ENCODE peak calls at places on chromosomes 7 and 10, in seven cellular contexts. One of them, this sample, is unnamed.

GRCh38 chr10:114300036-114300645 is 61.1 kb downstream of the VWA2 start:
- DNase-seq in SJCRH30: no peak
- DNase-seq in heart left ventricle: no peak
- DNase-seq in suprapubic skin: peak; percentile 54
- DNase-seq in esophagus muscularis mucosa: no peak
- DNase-seq in effector memory CD4-positive, alpha-beta T cell: no peak
- DNase-seq in CD4-positive, CD25-positive, alpha-beta regulatory T cell: no peak
- DNase-seq in this sample: no peak

GRCh38 chr7:151309306-151309705 is 32.3 kb upstream of the NUB1 start:
- DNase-seq in SJCRH30: peak; percentile 28
- DNase-seq in heart left ventricle: no peak
- DNase-seq in suprapubic skin: no peak
- DNase-seq in esophagus muscularis mucosa: no peak
- DNase-seq in effector memory CD4-positive, alpha-beta T cell: no peak
- DNase-seq in CD4-positive, CD25-positive, alpha-beta regulatory T cell: no peak
- DNase-seq in this sample: no peak

GRCh38 chr10:100339236-100339635 is 7.8 kb upstream of the SCD start:
- DNase-seq in SJCRH30: no peak
- DNase-seq in heart left ventricle: no peak
- DNase-seq in suprapubic skin: no peak
- DNase-seq in esophagus muscularis mucosa: no peak
- DNase-seq in effector memory CD4-positive, alpha-beta T cell: no peak
- DNase-seq in CD4-positive, CD25-positive, alpha-beta regulatory T cell: no peak
- DNase-seq in this sample: no peak

GRCh38 chr7:76506081-76506440 is 4.3 kb upstream of the UPK3B start:
- DNase-seq in SJCRH30: peak; percentile 47
- DNase-seq in heart left ventricle: no peak
- DNase-seq in suprapubic skin: no peak
- DNase-seq in esophagus muscularis mucosa: no peak
- DNase-seq in effector memory CD4-positive, alpha-beta T cell: no peak
- DNase-seq in CD4-positive, CD25-positive, alpha-beta regulatory T cell: no peak
- DNase-seq in this sample: no peak

GRCh38 chr7:77685219-77685618 is 11.0 kb upstream of the RSBN1L start:
- DNase-seq in SJCRH30: no peak
- DNase-seq in heart left ventricle: no peak
- DNase-seq in suprapubic skin: no peak
- DNase-seq in esophagus muscularis mucosa: no peak
- DNase-seq in effector memory CD4-positive, alpha-beta T cell: no peak
- DNase-seq in CD4-positive, CD25-positive, alpha-beta regulatory T cell: no peak
- DNase-seq in this sample: no peak

GRCh38 chr10:131636841-131637724 is 263.7 kb upstream of the PPP2R2D start:
- DNase-seq in SJCRH30: no peak
- DNase-seq in heart left ventricle: no peak
- DNase-seq in suprapubic skin: no peak
- DNase-seq in esophagus muscularis mucosa: peak; percentile 70
- DNase-seq in effector memory CD4-positive, alpha-beta T cell: no peak
- DNase-seq in CD4-positive, CD25-positive, alpha-beta regulatory T cell: no peak
- DNase-seq in this sample: no peak

GRCh38 chr10:4315529-4315928 is 510.5 kb upstream of the AKR1E2 start:
- DNase-seq in SJCRH30: peak; percentile 37
- DNase-seq in heart left ventricle: peak; percentile 68
- DNase-seq in suprapubic skin: no peak
- DNase-seq in esophagus muscularis mucosa: no peak
- DNase-seq in effector memory CD4-positive, alpha-beta T cell: no peak
- DNase-seq in CD4-positive, CD25-positive, alpha-beta regulatory T cell: no peak
- DNase-seq in this sample: no peak

GRCh38 chr10:34959321-34959720 is 130.8 kb downstream of the CUL2 start:
- DNase-seq in SJCRH30: peak; percentile 45
- DNase-seq in heart left ventricle: no peak
- DNase-seq in suprapubic skin: no peak
- DNase-seq in esophagus muscularis mucosa: no peak
- DNase-seq in effector memory CD4-positive, alpha-beta T cell: no peak
- DNase-seq in CD4-positive, CD25-positive, alpha-beta regulatory T cell: no peak
- DNase-seq in this sample: no peak

GRCh38 chr10:8060010-8060703 is 5.7 kb downstream of the GATA3 start:
- DNase-seq in SJCRH30: no peak
- DNase-seq in heart left ventricle: no peak
- DNase-seq in suprapubic skin: no peak
- DNase-seq in esophagus muscularis mucosa: no peak
- DNase-seq in effector memory CD4-positive, alpha-beta T cell: peak; percentile 45
- DNase-seq in CD4-positive, CD25-positive, alpha-beta regulatory T cell: peak; percentile 92
- DNase-seq in this sample: peak; percentile 84

GRCh38 chr10:20714979-20715378 is 182.1 kb downstream of the NEBL start:
- DNase-seq in SJCRH30: no peak
- DNase-seq in heart left ventricle: no peak
- DNase-seq in suprapubic skin: no peak
- DNase-seq in esophagus muscularis mucosa: no peak
- DNase-seq in effector memory CD4-positive, alpha-beta T cell: no peak
- DNase-seq in CD4-positive, CD25-positive, alpha-beta regulatory T cell: no peak
- DNase-seq in this sample: no peak

GRCh38 chr7:120052884-120053382 is 220.0 kb upstream of the KCND2 start:
- DNase-seq in SJCRH30: no peak
- DNase-seq in heart left ventricle: no peak
- DNase-seq in suprapubic skin: peak; percentile 70
- DNase-seq in esophagus muscularis mucosa: no peak
- DNase-seq in effector memory CD4-positive, alpha-beta T cell: no peak
- DNase-seq in CD4-positive, CD25-positive, alpha-beta regulatory T cell: no peak
- DNase-seq in this sample: no peak

GRCh38 chr7:156240532-156240931 is 400.0 kb upstream of the RNF32 start:
- DNase-seq in SJCRH30: no peak
- DNase-seq in heart left ventricle: no peak
- DNase-seq in suprapubic skin: no peak
- DNase-seq in esophagus muscularis mucosa: peak; percentile 79
- DNase-seq in effector memory CD4-positive, alpha-beta T cell: no peak
- DNase-seq in CD4-positive, CD25-positive, alpha-beta regulatory T cell: no peak
- DNase-seq in this sample: no peak

GRCh38 chr7:132738254-132738653 is 162.0 kb upstream of the PLXNA4 start:
- DNase-seq in SJCRH30: no peak
- DNase-seq in heart left ventricle: no peak
- DNase-seq in suprapubic skin: no peak
- DNase-seq in esophagus muscularis mucosa: no peak
- DNase-seq in effector memory CD4-positive, alpha-beta T cell: no peak
- DNase-seq in CD4-positive, CD25-positive, alpha-beta regulatory T cell: no peak
- DNase-seq in this sample: no peak

GRCh38 chr10:113865896-113866295 is 11.4 kb downstream of the NHLRC2 start:
- DNase-seq in SJCRH30: no peak
- DNase-seq in heart left ventricle: no peak
- DNase-seq in suprapubic skin: no peak
- DNase-seq in esophagus muscularis mucosa: no peak
- DNase-seq in effector memory CD4-positive, alpha-beta T cell: no peak
- DNase-seq in CD4-positive, CD25-positive, alpha-beta regulatory T cell: no peak
- DNase-seq in this sample: no peak

GRCh38 chr7:107879400-107880035 is 11.5 kb upstream of the DLD start:
- DNase-seq in SJCRH30: peak; percentile 76
- DNase-seq in heart left ventricle: no peak
- DNase-seq in suprapubic skin: no peak
- DNase-seq in esophagus muscularis mucosa: no peak
- DNase-seq in effector memory CD4-positive, alpha-beta T cell: peak; percentile 27
- DNase-seq in CD4-positive, CD25-positive, alpha-beta regulatory T cell: peak; percentile 71
- DNase-seq in this sample: peak; percentile 61

GRCh38 chr10:117552156-117552620 is 9.6 kb downstream of the EMX2 start:
- DNase-seq in SJCRH30: no peak
- DNase-seq in heart left ventricle: no peak
- DNase-seq in suprapubic skin: no peak
- DNase-seq in esophagus muscularis mucosa: no peak
- DNase-seq in effector memory CD4-positive, alpha-beta T cell: no peak
- DNase-seq in CD4-positive, CD25-positive, alpha-beta regulatory T cell: no peak
- DNase-seq in this sample: no peak

GRCh38 chr10:31125789-31126188 is 94.1 kb upstream of the ZNF438 start:
- DNase-seq in SJCRH30: no peak
- DNase-seq in heart left ventricle: no peak
- DNase-seq in suprapubic skin: no peak
- DNase-seq in esophagus muscularis mucosa: no peak
- DNase-seq in effector memory CD4-positive, alpha-beta T cell: no peak
- DNase-seq in CD4-positive, CD25-positive, alpha-beta regulatory T cell: no peak
- DNase-seq in this sample: no peak

GRCh38 chr7:99733448-99733847 is 1.5 kb downstream of the CYP3A7 start:
- DNase-seq in SJCRH30: peak; percentile 36
- DNase-seq in heart left ventricle: no peak
- DNase-seq in suprapubic skin: no peak
- DNase-seq in esophagus muscularis mucosa: peak; percentile 64
- DNase-seq in effector memory CD4-positive, alpha-beta T cell: no peak
- DNase-seq in CD4-positive, CD25-positive, alpha-beta regulatory T cell: peak; percentile 20
- DNase-seq in this sample: no peak

GRCh38 chr7:156279635-156280034 is 360.9 kb upstream of the RNF32 start:
- DNase-seq in SJCRH30: no peak
- DNase-seq in heart left ventricle: no peak
- DNase-seq in suprapubic skin: no peak
- DNase-seq in esophagus muscularis mucosa: no peak
- DNase-seq in effector memory CD4-positive, alpha-beta T cell: no peak
- DNase-seq in CD4-positive, CD25-positive, alpha-beta regulatory T cell: no peak
- DNase-seq in this sample: no peak

GRCh38 chr7:139180700-139181311 is 50.2 kb upstream of the UBN2 start:
- DNase-seq in SJCRH30: no peak
- DNase-seq in heart left ventricle: no peak
- DNase-seq in suprapubic skin: no peak
- DNase-seq in esophagus muscularis mucosa: no peak
- DNase-seq in effector memory CD4-positive, alpha-beta T cell: no peak
- DNase-seq in CD4-positive, CD25-positive, alpha-beta regulatory T cell: no peak
- DNase-seq in this sample: no peak

GRCh38 chr10:29199344-29199743 is 89.5 kb upstream of the LYZL1 start:
- DNase-seq in SJCRH30: no peak
- DNase-seq in heart left ventricle: no peak
- DNase-seq in suprapubic skin: no peak
- DNase-seq in esophagus muscularis mucosa: no peak
- DNase-seq in effector memory CD4-positive, alpha-beta T cell: no peak
- DNase-seq in CD4-positive, CD25-positive, alpha-beta regulatory T cell: no peak
- DNase-seq in this sample: no peak

GRCh38 chr10:98088186-98088971 is 46.1 kb upstream of the R3HCC1L start:
- DNase-seq in SJCRH30: peak; percentile 53
- DNase-seq in heart left ventricle: peak; percentile 13
- DNase-seq in suprapubic skin: no peak
- DNase-seq in esophagus muscularis mucosa: no peak
- DNase-seq in effector memory CD4-positive, alpha-beta T cell: no peak
- DNase-seq in CD4-positive, CD25-positive, alpha-beta regulatory T cell: no peak
- DNase-seq in this sample: no peak
- H3K4me1 ChIP-seq in SJCRH30: no peaks in the 10 kb centered on the region
- H3K4me1 ChIP-seq in heart left ventricle: no peaks in the 10 kb centered on the region
- H3K4me1 ChIP-seq in suprapubic skin: no peaks in the 10 kb centered on the region
- H3K4me1 ChIP-seq in esophagus muscularis mucosa: no peaks in the 10 kb centered on the region
- H3K4me1 ChIP-seq in effector memory CD4-positive, alpha-beta T cell: no peaks in the 10 kb centered on the region
- H3K4me1 ChIP-seq in CD4-positive, CD25-positive, alpha-beta regulatory T cell: no peaks in the 10 kb centered on the region
- H3K4me1 ChIP-seq in this sample: no peaks in the 10 kb centered on the region

DNA sequence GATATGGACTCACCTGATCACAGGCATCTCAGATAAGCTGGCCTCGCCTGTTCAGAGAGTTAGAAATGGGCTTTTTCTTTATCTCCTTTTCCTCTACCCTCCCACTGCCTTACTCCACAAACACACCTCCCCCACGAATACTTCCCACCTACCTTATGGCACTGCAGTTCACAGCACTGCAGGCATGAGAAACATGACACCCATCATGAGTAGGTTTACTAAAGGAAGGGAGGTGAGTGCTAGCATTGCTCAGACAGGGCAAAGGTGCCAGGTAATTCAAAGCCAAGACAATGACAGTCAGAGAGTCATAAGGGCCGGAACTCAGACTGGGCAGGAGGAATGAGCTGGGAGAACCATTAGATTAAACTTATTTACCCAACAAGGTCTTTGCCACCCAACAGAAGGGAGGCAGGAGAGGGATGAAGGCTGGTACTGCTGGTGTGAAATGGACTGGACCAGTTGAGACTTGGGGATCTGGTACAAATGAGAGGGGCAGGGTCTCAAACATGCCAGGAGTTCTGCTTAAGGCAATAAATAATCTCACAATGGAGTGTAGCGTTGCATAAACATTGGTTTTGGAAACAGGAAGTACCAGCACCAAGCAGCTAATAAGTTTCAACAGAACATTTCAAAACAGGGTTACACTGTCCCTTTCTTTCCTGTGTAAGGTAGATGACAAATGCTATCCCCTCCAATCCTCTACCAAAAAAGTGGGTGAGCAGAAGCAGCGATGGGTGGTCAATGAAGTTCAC is 220.4 kb downstream of the FAM107B start:
- DNase-seq in SJCRH30: no peak
- DNase-seq in heart left ventricle: no peak
- DNase-seq in suprapubic skin: no peak
- DNase-seq in esophagus muscularis mucosa: no peak
- DNase-seq in effector memory CD4-positive, alpha-beta T cell: no peak
- DNase-seq in CD4-positive, CD25-positive, alpha-beta regulatory T cell: peak; percentile 50
- DNase-seq in this sample: no peak
- H3K4me1 ChIP-seq in SJCRH30: no peaks in the 10 kb centered on the region
- H3K4me1 ChIP-seq in heart left ventricle: no peaks in the 10 kb centered on the region
- H3K4me1 ChIP-seq in suprapubic skin: peaks cover 33% of the 10 kb centered on the region
- H3K4me1 ChIP-seq in esophagus muscularis mucosa: peaks cover 13% of the 10 kb centered on the region
- H3K4me1 ChIP-seq in effector memory CD4-positive, alpha-beta T cell: peaks cover 61% of the 10 kb centered on the region
- H3K4me1 ChIP-seq in CD4-positive, CD25-positive, alpha-beta regulatory T cell: peaks cover 100% of the 10 kb centered on the region
- H3K4me1 ChIP-seq in this sample: peaks cover 100% of the 10 kb centered on the region

DNA sequence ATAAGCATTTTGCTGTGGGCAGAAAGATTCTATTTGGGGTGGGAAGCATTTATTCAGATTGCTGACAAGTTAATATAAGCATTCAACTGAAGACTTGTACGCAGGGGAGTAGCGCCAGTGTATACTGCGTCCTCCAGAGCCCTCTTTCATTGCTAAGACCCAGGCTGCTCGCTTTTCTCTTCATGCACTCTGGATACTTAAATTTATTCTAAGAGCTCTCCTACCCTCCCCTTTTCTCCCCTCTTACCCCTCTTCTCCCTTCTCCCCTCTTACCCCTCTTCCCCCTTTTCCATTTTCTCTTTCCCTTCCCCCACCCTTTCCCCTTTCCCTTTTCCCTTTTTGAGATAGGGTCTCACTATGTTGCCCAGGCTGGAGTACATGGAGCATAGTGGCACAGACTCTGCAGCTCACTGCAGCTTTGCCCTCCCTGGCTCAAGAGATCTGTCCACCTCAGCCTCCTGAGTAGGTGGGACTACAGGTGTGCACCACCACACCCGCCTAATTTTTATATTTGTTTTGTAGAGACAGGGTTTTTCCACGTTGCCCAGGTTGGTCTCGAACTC is 125.8 kb downstream of the CDK14 start:
- DNase-seq in SJCRH30: no peak
- DNase-seq in heart left ventricle: no peak
- DNase-seq in suprapubic skin: no peak
- DNase-seq in esophagus muscularis mucosa: no peak
- DNase-seq in effector memory CD4-positive, alpha-beta T cell: no peak
- DNase-seq in CD4-positive, CD25-positive, alpha-beta regulatory T cell: no peak
- DNase-seq in this sample: no peak
- H3K4me1 ChIP-seq in SJCRH30: peaks cover 53% of the 10 kb centered on the region
- H3K4me1 ChIP-seq in heart left ventricle: peaks cover 26% of the 10 kb centered on the region
- H3K4me1 ChIP-seq in suprapubic skin: peaks cover 22% of the 10 kb centered on the region
- H3K4me1 ChIP-seq in esophagus muscularis mucosa: peaks cover 51% of the 10 kb centered on the region
- H3K4me1 ChIP-seq in effector memory CD4-positive, alpha-beta T cell: no peaks in the 10 kb centered on the region
- H3K4me1 ChIP-seq in CD4-positive, CD25-positive, alpha-beta regulatory T cell: no peaks in the 10 kb centered on the region
- H3K4me1 ChIP-seq in this sample: no peaks in the 10 kb centered on the region

DNA sequence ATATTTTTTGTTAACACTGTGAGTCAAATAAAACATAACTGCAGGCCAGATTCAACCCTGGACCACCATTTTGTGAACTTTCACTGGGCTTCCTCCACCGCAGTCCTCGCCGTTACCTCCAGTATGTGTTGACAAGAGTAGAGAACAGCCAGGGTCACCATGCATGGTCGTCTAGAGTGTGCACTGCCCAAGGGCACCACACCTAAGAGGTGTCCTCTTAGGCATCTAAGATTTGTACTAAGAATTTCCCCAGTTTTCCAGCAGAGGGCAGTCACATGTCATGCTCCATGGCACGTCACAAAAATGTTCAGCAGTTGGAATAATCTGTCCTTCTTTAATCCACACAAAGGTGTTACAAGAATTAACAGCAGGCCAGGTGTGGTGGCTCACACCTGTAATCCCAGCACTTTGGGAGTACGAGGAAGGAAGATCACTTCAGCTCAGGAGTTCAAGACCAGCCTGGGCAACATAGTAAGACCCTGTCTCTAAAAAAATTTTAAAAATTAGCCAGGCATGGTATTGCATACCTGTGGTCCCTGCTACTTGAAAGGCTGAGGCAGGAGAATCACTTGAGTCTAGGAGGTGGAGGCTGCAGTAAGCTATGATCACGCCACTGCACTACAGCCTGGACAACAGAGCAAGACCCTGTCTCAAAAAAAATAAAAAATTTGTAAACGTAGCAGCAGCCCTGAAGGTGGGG is 71.2 kb upstream of the FOXK1 start:
- DNase-seq in SJCRH30: peak; percentile 78
- DNase-seq in heart left ventricle: peak; percentile 48
- DNase-seq in suprapubic skin: peak; percentile 73
- DNase-seq in esophagus muscularis mucosa: no peak
- DNase-seq in effector memory CD4-positive, alpha-beta T cell: peak; percentile 39
- DNase-seq in CD4-positive, CD25-positive, alpha-beta regulatory T cell: peak; percentile 76
- DNase-seq in this sample: peak; percentile 67
- H3K4me1 ChIP-seq in SJCRH30: no peaks in the 10 kb centered on the region
- H3K4me1 ChIP-seq in heart left ventricle: peaks cover 7% of the 10 kb centered on the region
- H3K4me1 ChIP-seq in suprapubic skin: peaks cover 16% of the 10 kb centered on the region
- H3K4me1 ChIP-seq in esophagus muscularis mucosa: peaks cover 25% of the 10 kb centered on the region
- H3K4me1 ChIP-seq in effector memory CD4-positive, alpha-beta T cell: peaks cover 6% of the 10 kb centered on the region
- H3K4me1 ChIP-seq in CD4-positive, CD25-positive, alpha-beta regulatory T cell: no peaks in the 10 kb centered on the region
- H3K4me1 ChIP-seq in this sample: peaks cover 4% of the 10 kb centered on the region